ENCODE peak calls at places on chromosomes 4 and X, in four cellular contexts. T, L, Q and H are unnamed samples.

GRCh38 chr4:138911903-138912713 is 103.5 kb upstream of the NOCT start:
- DNase-seq in T (no peak), L (no peak), Q (no peak), H (no peak)

GRCh38 chr4:110712486-110712885 is 89.6 kb upstream of the PITX2 start:
- DNase-seq in T (no peak), L (no peak), Q (no peak), H (no peak)

GRCh38 chr4:143406523-143406922 is 69.8 kb downstream of the GAB1 start:
- DNase-seq in T (no peak), L (no peak), Q (no peak), H (peak)

GRCh38 chr4:163191999-163192398 is 25.3 kb upstream of the NAF1 start:
- DNase-seq in T (peak), L (peak), Q (no peak), H (peak)

GRCh38 chr4:123554819-123555499 is 158.4 kb downstream of the SPRY1 start:
- DNase-seq in T (no peak), L (no peak), Q (no peak), H (no peak)

GRCh38 chr4:71545168-71545567 is 206.3 kb downstream of the SLC4A4 start:
- DNase-seq in T (no peak), L (no peak), Q (no peak), H (no peak)

GRCh38 chrX:131405497-131405896 is 116.4 kb upstream of the IGSF1 start:
- DNase-seq in T (no peak), L (no peak), Q (peak), H (no peak)

GRCh38 chr4:112693507-112693906 is 56.6 kb downstream of the LARP7 start:
- DNase-seq in T (no peak), L (no peak), Q (no peak), H (no peak)

GRCh38 chr4:147813107-147813773 is 81.4 kb downstream of the ARHGAP10 start:
- DNase-seq in T (no peak), L (no peak), Q (no peak), H (no peak)

GRCh38 chrX:150935466-150935865 is 37.0 kb upstream of the CD99L2 start:
- DNase-seq in T (no peak), L (no peak), Q (no peak), H (no peak)

GRCh38 chrX:2498781-2499302 is 1.9 kb downstream of the DHRSX start:
- DNase-seq in T (no peak), L (no peak), Q (no peak), H (peak)

GRCh38 chrX:153455571-153455970 is 9.7 kb upstream of the TREX2 start:
- DNase-seq in T (no peak), L (no peak), Q (no peak), H (no peak)

GRCh38 chr4:79141530-79141929 is 184.3 kb downstream of the NAA11 start:
- DNase-seq in T (no peak), L (no peak), Q (no peak), H (peak)

GRCh38 chrX:53682885-53683555 is 3.5 kb downstream of the HUWE1 start:
- DNase-seq in T (peak), L (no peak), Q (no peak), H (peak)

GRCh38 chrX:111519215-111519614 is 7.8 kb downstream of the SERTM2 start:
- DNase-seq in T (no peak), L (no peak), Q (no peak), H (no peak)

GRCh38 chr4:1164444-1164843 is 7.9 kb downstream of the SPON2 start:
- DNase-seq in T (no peak), L (no peak), Q (no peak), H (no peak)

GRCh38 chr4:111174331-111174730 is 551.5 kb upstream of the PITX2 start:
- DNase-seq in T (no peak), L (no peak), Q (no peak), H (no peak)

GRCh38 chr4:128355301-128355700 is 67.7 kb upstream of the PGRMC2 start:
- DNase-seq in T (peak), L (no peak), Q (no peak), H (no peak)

GRCh38 chr4:99723555-99724450 is 66.2 kb upstream of the C4orf54 start:
- DNase-seq in T (peak), L (peak), Q (no peak), H (peak)

GRCh38 chr4:152778656-152779512 is 646 bp downstream of the TIGD4 start:
- DNase-seq in T (no peak), L (no peak), Q (no peak), H (peak)

GRCh38 chrX:131441033-131441432 is 102.8 kb upstream of the OR13H1 start:
- DNase-seq in T (no peak), L (no peak), Q (no peak), H (peak)

GRCh38 chr4:82382756-82383155 is 9.0 kb upstream of the HNRNPD start:
- DNase-seq in T (no peak), L (no peak), Q (no peak), H (no peak)

GRCh38 chrX:372856-373640 is 13.7 kb downstream of the PPP2R3B start:
- DNase-seq in T (no peak), L (no peak), Q (no peak), H (no peak)

GRCh38 chr4:162894387-162894786 is 272.3 kb downstream of the NAF1 start:
- DNase-seq in T (no peak), L (no peak), Q (no peak), H (no peak)

GRCh38 chr4:165464813-165465381 is 86.1 kb downstream of the CPE start:
- DNase-seq in T (peak), L (no peak), Q (no peak), H (peak)

GRCh38 chrX:73841337-73841736 is 278.3 kb downstream of the CHIC1 start:
- DNase-seq in T (no peak), L (no peak), Q (no peak), H (no peak)

GRCh38 chr4:30283336-30283735 is 436.8 kb upstream of the PCDH7 start:
- DNase-seq in T (no peak), L (no peak), Q (no peak), H (no peak)

GRCh38 chrX:115408736-115409390 is 119.3 kb downstream of the LUZP4 start:
- DNase-seq in T (no peak), L (no peak), Q (no peak), H (no peak)

GRCh38 chr4:148442830-148443549 is 776 bp upstream of the NR3C2 start:
- DNase-seq in T (no peak), L (no peak), Q (no peak), H (no peak)

GRCh38 chr4:102429553-102429952 is 71.6 kb upstream of the NFKB1 start:
- DNase-seq in T (no peak), L (peak), Q (no peak), H (no peak)

GRCh38 chr4:53780736-53781400 is 189.6 kb upstream of the LNX1 start:
- DNase-seq in T (no peak), L (no peak), Q (no peak), H (no peak)

GRCh38 chr4:139916041-139916440 is 237.9 kb downstream of the MAML3 start:
- DNase-seq in T (no peak), L (no peak), Q (no peak), H (no peak)

GRCh38 chr4:1512738-1513660 is 106.8 kb upstream of the NKX1-1 start:
- DNase-seq in T (peak), L (peak), Q (no peak), H (peak)

DNA sequence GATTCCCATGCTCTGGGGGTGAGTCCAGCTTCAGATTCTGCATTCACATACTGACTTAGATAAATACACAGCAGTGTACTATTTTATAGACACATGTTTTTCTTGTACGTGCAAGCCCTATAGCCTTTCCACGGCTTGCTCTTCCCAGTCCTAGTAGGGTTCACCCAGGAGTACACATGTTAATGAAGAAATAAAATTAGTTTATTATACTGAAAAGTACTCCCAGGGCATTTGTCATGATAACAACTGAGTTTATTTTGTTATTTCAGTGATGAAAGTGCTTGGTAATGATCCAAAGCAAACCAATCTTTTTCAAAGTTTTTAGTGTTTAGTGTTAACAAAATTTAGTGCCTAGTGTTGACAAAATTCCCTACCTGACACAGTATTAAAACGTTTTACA is 21.3 kb downstream of the MAPK10 start:
- DNase-seq in T (no peak), L (no peak), Q (no peak), H (no peak)
- TF ChIP-seq TCF7L2 in T (no peak), L (no peak), Q (no peak), H (no peak)

GRCh38 chr4:137032242-137032641 is 500.1 kb downstream of the PCDH18 start:
- DNase-seq in T (no peak), L (no peak), Q (no peak), H (no peak)
- TF ChIP-seq TCF7L2 in T (no peak), L (no peak), Q (no peak), H (no peak)

GRCh38 chrX:100609591-100609990 is 24.9 kb downstream of the TNMD start:
- DNase-seq in T (no peak), L (no peak), Q (no peak), H (no peak)

GRCh38 chrX:100600769-100601168 is 16.0 kb downstream of the TNMD start:
- DNase-seq in T (no peak), L (no peak), Q (no peak), H (no peak)

GRCh38 chrX:100611951-100612350 is 24.7 kb downstream of the TSPAN6 start:
- DNase-seq in T (no peak), L (no peak), Q (no peak), H (no peak)

DNA sequence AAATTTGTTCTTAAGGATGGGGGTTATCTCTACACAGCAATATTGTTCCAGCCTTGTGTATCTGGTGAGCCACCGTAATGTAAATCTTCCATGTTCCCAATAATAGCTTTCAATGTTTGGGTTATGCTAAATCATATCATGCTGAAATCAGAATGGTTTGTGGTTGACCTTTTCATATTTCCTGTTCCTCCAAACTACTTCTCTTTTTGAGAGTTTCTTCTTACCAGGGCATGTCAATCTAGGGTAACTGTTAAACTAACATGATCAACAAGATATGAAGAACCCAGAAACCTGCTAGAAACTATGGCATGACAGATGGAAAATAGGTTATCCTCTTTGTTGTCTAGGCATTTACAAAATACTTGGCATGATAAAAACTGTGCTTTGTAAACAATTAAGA is 22.0 kb downstream of the TNMD start:
- DNase-seq in T (no peak), L (no peak), Q (no peak), H (no peak)
- TF ChIP-seq TCF7L2 in T (no peak), L (no peak), Q (no peak), H (no peak)

GRCh38 chr4:89287945-89288344 is 19.7 kb downstream of the GPRIN3 start:
- DNase-seq in T (no peak), L (no peak), Q (no peak), H (no peak)

GRCh38 chr4:89285735-89286134 is 21.9 kb downstream of the GPRIN3 start:
- DNase-seq in T (no peak), L (no peak), Q (no peak), H (no peak)

GRCh38 chr4:89288430-89288829 is 19.2 kb downstream of the GPRIN3 start:
- DNase-seq in T (no peak), L (no peak), Q (no peak), H (no peak)

GRCh38 chr4:89290727-89291126 is 16.9 kb downstream of the GPRIN3 start:
- DNase-seq in T (no peak), L (no peak), Q (no peak), H (no peak)

GRCh38 chr4:89289312-89289711 is 18.3 kb downstream of the GPRIN3 start:
- DNase-seq in T (no peak), L (no peak), Q (no peak), H (no peak)
- TF ChIP-seq TCF7L2 in T (no peak), L (no peak), Q (no peak), H (no peak)